ENCODE peak calls at places on chromosomes 12 and 14, in nine cellular contexts. One of them, this sample, is unnamed.

GRCh38 chr14:55665067-55665700 is 85.2 kb downstream of the KTN1 start:
- DNase-seq in cardiac fibroblast: no peak
- DNase-seq in epithelial cell of esophagus: no peak
- DNase-seq in foreskin fibroblast: no peak
- DNase-seq in choroid plexus epithelial cell: peak
- DNase-seq in small intestine: no peak
- DNase-seq in naive thymus-derived CD4-positive, alpha-beta T cell: no peak
- DNase-seq in astrocyte of the spinal cord: peak
- DNase-seq in left ventricle myocardium inferior: no peak
- DNase-seq in this sample: no peak

GRCh38 chr14:95490127-95490526 is 26.3 kb downstream of the SYNE3 start:
- DNase-seq in small intestine: no peak
- DNase-seq in cardiac fibroblast: no peak
- DNase-seq in naive thymus-derived CD4-positive, alpha-beta T cell: no peak
- DNase-seq in astrocyte of the spinal cord: no peak
- DNase-seq in choroid plexus epithelial cell: no peak
- DNase-seq in epithelial cell of esophagus: no peak
- DNase-seq in foreskin fibroblast: no peak
- DNase-seq in left ventricle myocardium inferior: no peak
- DNase-seq in this sample: no peak

GRCh38 chr12:72610854-72611358 is 338.7 kb downstream of the TRHDE start:
- DNase-seq in left ventricle myocardium inferior: no peak
- DNase-seq in epithelial cell of esophagus: no peak
- DNase-seq in choroid plexus epithelial cell: no peak
- DNase-seq in astrocyte of the spinal cord: no peak
- DNase-seq in naive thymus-derived CD4-positive, alpha-beta T cell: no peak
- DNase-seq in cardiac fibroblast: no peak
- DNase-seq in small intestine: no peak
- DNase-seq in foreskin fibroblast: no peak
- DNase-seq in this sample: no peak

GRCh38 chr12:12899530-12900380 is 8.4 kb downstream of the GPRC5A start:
- DNase-seq in astrocyte of the spinal cord: peak
- DNase-seq in naive thymus-derived CD4-positive, alpha-beta T cell: peak
- DNase-seq in foreskin fibroblast: peak
- DNase-seq in cardiac fibroblast: peak
- DNase-seq in epithelial cell of esophagus: peak
- DNase-seq in choroid plexus epithelial cell: peak
- DNase-seq in left ventricle myocardium inferior: no peak
- DNase-seq in small intestine: no peak
- DNase-seq in this sample: no peak

GRCh38 chr12:22443379-22444316 is 100.7 kb downstream of the C2CD5 start:
- DNase-seq in astrocyte of the spinal cord: peak
- DNase-seq in naive thymus-derived CD4-positive, alpha-beta T cell: peak
- DNase-seq in epithelial cell of esophagus: peak
- DNase-seq in foreskin fibroblast: peak
- DNase-seq in cardiac fibroblast: peak
- DNase-seq in left ventricle myocardium inferior: no peak
- DNase-seq in small intestine: peak
- DNase-seq in choroid plexus epithelial cell: peak
- DNase-seq in this sample: peak

GRCh38 chr14:68728342-68729106 is 64.3 kb downstream of the ZFP36L1 start:
- DNase-seq in naive thymus-derived CD4-positive, alpha-beta T cell: no peak
- DNase-seq in small intestine: no peak
- DNase-seq in epithelial cell of esophagus: no peak
- DNase-seq in foreskin fibroblast: no peak
- DNase-seq in left ventricle myocardium inferior: no peak
- DNase-seq in astrocyte of the spinal cord: no peak
- DNase-seq in cardiac fibroblast: no peak
- DNase-seq in choroid plexus epithelial cell: no peak
- DNase-seq in this sample: no peak

GRCh38 chr14:99754141-99755067 is 38.8 kb upstream of the EML1 start:
- DNase-seq in left ventricle myocardium inferior: peak
- DNase-seq in foreskin fibroblast: peak
- DNase-seq in astrocyte of the spinal cord: no peak
- DNase-seq in naive thymus-derived CD4-positive, alpha-beta T cell: no peak
- DNase-seq in epithelial cell of esophagus: peak
- DNase-seq in choroid plexus epithelial cell: no peak
- DNase-seq in cardiac fibroblast: peak
- DNase-seq in small intestine: no peak
- DNase-seq in this sample: peak

GRCh38 chr12:124833693-124834122 is 30.0 kb downstream of the SCARB1 start:
- DNase-seq in naive thymus-derived CD4-positive, alpha-beta T cell: no peak
- DNase-seq in cardiac fibroblast: no peak
- DNase-seq in astrocyte of the spinal cord: peak
- DNase-seq in foreskin fibroblast: peak
- DNase-seq in small intestine: no peak
- DNase-seq in epithelial cell of esophagus: no peak
- DNase-seq in left ventricle myocardium inferior: peak
- DNase-seq in choroid plexus epithelial cell: peak
- DNase-seq in this sample: no peak

GRCh38 chr12:58541300-58541690 is 379.0 kb downstream of the LRIG3 start:
- DNase-seq in naive thymus-derived CD4-positive, alpha-beta T cell: no peak
- DNase-seq in choroid plexus epithelial cell: peak
- DNase-seq in small intestine: no peak
- DNase-seq in left ventricle myocardium inferior: no peak
- DNase-seq in epithelial cell of esophagus: no peak
- DNase-seq in foreskin fibroblast: no peak
- DNase-seq in cardiac fibroblast: peak
- DNase-seq in astrocyte of the spinal cord: peak
- DNase-seq in this sample: no peak

GRCh38 chr12:106418970-106419369 is 61.4 kb downstream of the POLR3B start:
- DNase-seq in astrocyte of the spinal cord: no peak
- DNase-seq in foreskin fibroblast: no peak
- DNase-seq in choroid plexus epithelial cell: no peak
- DNase-seq in epithelial cell of esophagus: no peak
- DNase-seq in small intestine: no peak
- DNase-seq in cardiac fibroblast: no peak
- DNase-seq in left ventricle myocardium inferior: no peak
- DNase-seq in naive thymus-derived CD4-positive, alpha-beta T cell: no peak
- DNase-seq in this sample: no peak

GRCh38 chr12:69694123-69694522 is 5.0 kb downstream of the BEST3 start:
- DNase-seq in astrocyte of the spinal cord: no peak
- DNase-seq in naive thymus-derived CD4-positive, alpha-beta T cell: no peak
- DNase-seq in left ventricle myocardium inferior: peak
- DNase-seq in choroid plexus epithelial cell: no peak
- DNase-seq in epithelial cell of esophagus: no peak
- DNase-seq in foreskin fibroblast: no peak
- DNase-seq in small intestine: no peak
- DNase-seq in cardiac fibroblast: no peak
- DNase-seq in this sample: no peak

GRCh38 chr12:66740257-66740656 is 61.4 kb upstream of the GRIP1 start:
- DNase-seq in astrocyte of the spinal cord: peak
- DNase-seq in cardiac fibroblast: no peak
- DNase-seq in foreskin fibroblast: no peak
- DNase-seq in small intestine: no peak
- DNase-seq in choroid plexus epithelial cell: no peak
- DNase-seq in epithelial cell of esophagus: no peak
- DNase-seq in naive thymus-derived CD4-positive, alpha-beta T cell: no peak
- DNase-seq in left ventricle myocardium inferior: no peak
- DNase-seq in this sample: no peak

GRCh38 chr12:118391836-118392235 is 15.5 kb downstream of the SUDS3 start:
- DNase-seq in left ventricle myocardium inferior: no peak
- DNase-seq in astrocyte of the spinal cord: no peak
- DNase-seq in foreskin fibroblast: no peak
- DNase-seq in naive thymus-derived CD4-positive, alpha-beta T cell: no peak
- DNase-seq in choroid plexus epithelial cell: no peak
- DNase-seq in small intestine: no peak
- DNase-seq in epithelial cell of esophagus: no peak
- DNase-seq in cardiac fibroblast: no peak
- DNase-seq in this sample: no peak

GRCh38 chr12:51871918-51872688 is 15.8 kb upstream of the ANKRD33 start:
- DNase-seq in left ventricle myocardium inferior: no peak
- DNase-seq in cardiac fibroblast: no peak
- DNase-seq in naive thymus-derived CD4-positive, alpha-beta T cell: no peak
- DNase-seq in epithelial cell of esophagus: no peak
- DNase-seq in foreskin fibroblast: no peak
- DNase-seq in small intestine: no peak
- DNase-seq in astrocyte of the spinal cord: no peak
- DNase-seq in choroid plexus epithelial cell: no peak
- DNase-seq in this sample: no peak

GRCh38 chr12:76037130-76038105 is 5.8 kb upstream of the PHLDA1 start:
- DNase-seq in foreskin fibroblast: peak
- DNase-seq in astrocyte of the spinal cord: peak
- DNase-seq in epithelial cell of esophagus: peak
- DNase-seq in left ventricle myocardium inferior: no peak
- DNase-seq in naive thymus-derived CD4-positive, alpha-beta T cell: no peak
- DNase-seq in small intestine: peak
- DNase-seq in cardiac fibroblast: peak
- DNase-seq in choroid plexus epithelial cell: peak
- DNase-seq in this sample: peak
- H3K4me3 ChIP-seq in foreskin fibroblast: no peak
- H3K4me3 ChIP-seq in astrocyte of the spinal cord: no peak
- H3K4me3 ChIP-seq in epithelial cell of esophagus: no peak
- H3K4me3 ChIP-seq in left ventricle myocardium inferior: no peak
- H3K4me3 ChIP-seq in naive thymus-derived CD4-positive, alpha-beta T cell: no peak
- H3K4me3 ChIP-seq in small intestine: no peak
- H3K4me3 ChIP-seq in cardiac fibroblast: no peak
- H3K4me3 ChIP-seq in choroid plexus epithelial cell: no peak
- H3K4me3 ChIP-seq in this sample: no peak

DNA sequence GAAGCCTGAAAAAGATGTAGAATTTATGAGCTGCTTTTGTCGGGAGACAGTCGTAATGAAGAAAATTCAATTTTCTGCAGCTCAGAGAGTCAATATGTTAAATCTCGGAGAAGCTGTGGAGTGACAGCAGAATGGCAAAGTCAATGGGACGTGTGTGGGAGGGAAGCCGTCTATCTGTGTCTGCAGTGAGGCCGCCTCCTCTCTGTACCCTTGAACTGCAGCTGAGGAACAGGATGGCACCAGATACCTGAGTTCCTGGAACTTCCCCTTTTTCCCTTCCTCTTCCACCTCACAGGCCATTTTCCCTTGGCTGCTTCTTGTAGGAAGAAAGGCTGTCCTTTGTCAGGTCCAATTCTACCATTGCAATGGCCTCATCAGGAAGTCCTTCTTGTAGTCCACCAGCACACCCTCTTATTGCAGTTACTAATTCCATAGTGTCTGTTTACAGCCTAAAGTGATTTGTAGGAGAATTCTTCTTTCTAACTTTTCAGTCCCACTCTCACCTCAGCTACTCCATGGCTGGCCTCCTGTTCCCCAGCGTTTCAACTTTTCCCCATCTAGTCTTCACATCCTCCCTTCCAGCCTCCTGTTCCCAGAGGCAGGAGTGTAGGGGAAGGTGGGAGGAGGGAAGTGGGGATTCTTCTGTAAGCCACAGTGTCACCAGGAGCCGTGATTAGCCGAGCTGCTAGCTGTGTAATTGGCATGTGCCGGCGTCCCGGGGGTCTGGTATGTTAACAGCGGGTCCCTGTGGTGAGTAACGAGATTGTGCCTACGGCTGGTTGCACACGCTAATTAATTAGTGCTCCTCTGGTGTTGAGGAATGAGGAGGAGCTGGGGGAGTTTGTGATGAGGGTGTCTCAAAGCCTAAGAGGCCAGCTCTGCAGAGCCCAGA is 9.6 kb upstream of the CALCOCO1 start:
- DNase-seq in astrocyte of the spinal cord: no peak
- DNase-seq in small intestine: no peak
- DNase-seq in epithelial cell of esophagus: no peak
- DNase-seq in foreskin fibroblast: no peak
- DNase-seq in left ventricle myocardium inferior: no peak
- DNase-seq in naive thymus-derived CD4-positive, alpha-beta T cell: no peak
- DNase-seq in choroid plexus epithelial cell: no peak
- DNase-seq in cardiac fibroblast: no peak
- DNase-seq in this sample: peak
- H3K4me3 ChIP-seq in astrocyte of the spinal cord: no peak
- H3K4me3 ChIP-seq in small intestine: no peak
- H3K4me3 ChIP-seq in epithelial cell of esophagus: no peak
- H3K4me3 ChIP-seq in foreskin fibroblast: no peak
- H3K4me3 ChIP-seq in left ventricle myocardium inferior: no peak
- H3K4me3 ChIP-seq in naive thymus-derived CD4-positive, alpha-beta T cell: no peak
- H3K4me3 ChIP-seq in choroid plexus epithelial cell: no peak
- H3K4me3 ChIP-seq in cardiac fibroblast: no peak
- H3K4me3 ChIP-seq in this sample: no peak

DNA sequence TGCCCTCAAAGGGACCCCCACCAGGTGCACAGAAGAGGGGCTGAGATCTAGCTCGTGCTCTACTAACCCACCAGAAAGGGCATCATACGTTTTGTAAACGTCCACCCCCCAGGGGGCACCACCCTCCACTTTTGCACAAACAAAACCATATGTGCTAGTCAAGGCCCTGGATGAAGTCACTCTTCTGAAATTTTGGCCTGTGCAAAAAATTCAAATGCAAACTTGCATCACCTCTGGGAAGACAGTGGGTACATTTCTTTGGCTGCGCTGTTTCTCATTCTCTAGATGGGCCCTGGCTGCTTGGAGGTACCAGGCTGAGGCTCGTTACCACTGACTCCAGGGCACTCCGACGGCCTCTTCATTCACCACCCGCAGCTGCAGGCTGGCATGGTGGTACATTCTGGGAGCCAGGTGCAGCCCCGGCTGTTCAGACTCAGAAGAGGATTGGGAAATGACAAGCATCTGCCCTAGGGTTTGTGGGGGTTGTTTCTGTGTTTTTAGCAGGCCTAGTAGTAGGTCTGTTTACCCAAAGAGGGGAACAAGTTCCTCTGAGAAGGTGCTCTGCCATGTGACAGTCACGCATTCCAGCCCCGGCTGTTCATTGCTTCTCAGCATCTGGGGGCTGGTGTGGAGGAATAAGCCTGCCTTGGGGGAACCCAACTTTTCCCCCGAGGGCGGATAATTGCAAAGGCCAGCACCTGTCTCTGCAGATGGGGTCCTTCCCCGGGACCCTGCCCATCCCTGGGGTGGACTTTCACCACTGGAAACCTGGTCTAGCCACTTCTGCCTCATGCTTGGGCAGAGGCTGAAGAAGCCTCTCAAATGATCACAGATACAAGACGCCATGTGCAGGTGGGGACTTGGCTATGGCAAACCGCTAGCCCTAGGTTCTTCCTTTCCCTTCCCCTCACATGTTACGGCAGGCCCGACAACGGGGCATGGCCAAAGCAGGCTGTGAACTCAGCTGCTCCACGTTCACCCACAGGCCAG is 147.6 kb downstream of the DPF3 start:
- DNase-seq in astrocyte of the spinal cord: peak
- DNase-seq in small intestine: no peak
- DNase-seq in cardiac fibroblast: peak
- DNase-seq in epithelial cell of esophagus: peak
- DNase-seq in naive thymus-derived CD4-positive, alpha-beta T cell: no peak
- DNase-seq in choroid plexus epithelial cell: peak
- DNase-seq in left ventricle myocardium inferior: no peak
- DNase-seq in foreskin fibroblast: peak
- DNase-seq in this sample: no peak
- H3K4me3 ChIP-seq in astrocyte of the spinal cord: no peak
- H3K4me3 ChIP-seq in small intestine: no peak
- H3K4me3 ChIP-seq in cardiac fibroblast: no peak
- H3K4me3 ChIP-seq in epithelial cell of esophagus: no peak
- H3K4me3 ChIP-seq in naive thymus-derived CD4-positive, alpha-beta T cell: no peak
- H3K4me3 ChIP-seq in choroid plexus epithelial cell: no peak
- H3K4me3 ChIP-seq in left ventricle myocardium inferior: no peak
- H3K4me3 ChIP-seq in foreskin fibroblast: no peak
- H3K4me3 ChIP-seq in this sample: no peak

DNA sequence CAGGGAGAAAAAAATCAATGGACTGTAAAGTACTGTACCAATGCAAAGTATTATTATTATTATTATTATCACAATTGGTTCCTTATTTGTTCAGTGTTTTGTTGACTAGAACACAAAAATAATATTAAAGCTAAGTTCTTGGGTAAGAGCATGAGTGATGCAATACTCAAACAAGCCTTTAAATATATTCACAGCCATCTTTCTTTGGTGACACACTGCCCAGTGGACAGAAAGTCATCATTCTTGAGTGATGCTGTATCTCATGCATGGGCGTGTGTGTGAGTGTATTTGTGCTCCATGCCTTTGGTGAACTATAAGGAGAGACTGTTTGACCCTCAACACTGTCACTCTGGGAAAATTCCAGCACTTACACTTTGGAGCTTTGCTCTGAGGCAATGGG is 93.6 kb downstream of the KCNK10 start:
- DNase-seq in choroid plexus epithelial cell: no peak
- DNase-seq in foreskin fibroblast: no peak
- DNase-seq in astrocyte of the spinal cord: no peak
- DNase-seq in epithelial cell of esophagus: peak
- DNase-seq in small intestine: no peak
- DNase-seq in naive thymus-derived CD4-positive, alpha-beta T cell: no peak
- DNase-seq in cardiac fibroblast: no peak
- DNase-seq in left ventricle myocardium inferior: no peak
- DNase-seq in this sample: no peak
- H3K4me3 ChIP-seq in choroid plexus epithelial cell: no peak
- H3K4me3 ChIP-seq in foreskin fibroblast: no peak
- H3K4me3 ChIP-seq in astrocyte of the spinal cord: no peak
- H3K4me3 ChIP-seq in epithelial cell of esophagus: no peak
- H3K4me3 ChIP-seq in small intestine: no peak
- H3K4me3 ChIP-seq in naive thymus-derived CD4-positive, alpha-beta T cell: no peak
- H3K4me3 ChIP-seq in cardiac fibroblast: no peak
- H3K4me3 ChIP-seq in left ventricle myocardium inferior: no peak
- H3K4me3 ChIP-seq in this sample: no peak